ENCODE peak calls at places on chromosomes 11 and 22, in ten cellular contexts. P, X, H, S, N, O, V, U, M and E are unnamed samples.

GRCh38 chr22:44023404-44024287 is 456 bp upstream of the PARVB start:
- DNase-seq in M (peak), N (no peak), O (no peak), V (peak), U (no peak), P (no peak), H (peak), S (peak), X (no peak), E (no peak)

GRCh38 chr11:11211186-11211585 is 141.9 kb downstream of the CSNK2A3 start:
- DNase-seq in N (no peak), H (no peak), V (no peak), X (no peak), U (no peak), M (no peak), P (no peak), S (peak), O (no peak), E (no peak)

GRCh38 chr22:45833613-45834012 is 143.3 kb downstream of the WNT7B start:
- DNase-seq in U (no peak), M (no peak), X (no peak), N (no peak), V (no peak), O (no peak), S (no peak), P (no peak), H (no peak), E (no peak)

GRCh38 chr11:1101318-1102089 is 26.8 kb downstream of the MUC2 start:
- DNase-seq in X (no peak), S (no peak), U (no peak), M (no peak), O (no peak), P (no peak), V (no peak), H (no peak), N (no peak), E (no peak)

GRCh38 chr11:106668147-106668546 is 350.1 kb downstream of the GUCY1A2 start:
- DNase-seq in V (no peak), U (no peak), P (no peak), O (peak), S (no peak), M (no peak), X (no peak), H (no peak), N (no peak), E (no peak)

GRCh38 chr11:122137081-122137793 is 21.2 kb upstream of the BLID start:
- DNase-seq in H (no peak), P (no peak), V (no peak), S (no peak), O (peak), N (no peak), X (no peak), U (no peak), M (no peak), E (peak)

GRCh38 chr11:129141748-129142475 is 50.2 kb downstream of the ARHGAP32 start:
- DNase-seq in P (no peak), S (no peak), O (peak), H (no peak), U (no peak), V (no peak), N (no peak), M (no peak), X (no peak), E (no peak)

GRCh38 chr11:112583246-112583893 is 322.7 kb upstream of the PLET1 start:
- DNase-seq in U (no peak), P (no peak), O (no peak), M (no peak), N (no peak), V (no peak), H (no peak), S (no peak), X (no peak), E (no peak)

GRCh38 chr11:134521001-134521400 is 109.0 kb upstream of the B3GAT1 start:
- DNase-seq in X (no peak), N (no peak), H (no peak), V (no peak), S (no peak), U (no peak), O (no peak), P (no peak), M (no peak), E (no peak)

GRCh38 chr22:47842119-47842518 is 1079.7 kb downstream of the TBC1D22A start:
- DNase-seq in M (no peak), O (no peak), N (no peak), X (no peak), S (no peak), H (no peak), V (no peak), P (no peak), U (no peak), E (no peak)

GRCh38 chr11:61019818-61020405 is 48.4 kb downstream of the CD6 start:
- DNase-seq in N (no peak), V (no peak), H (no peak), O (no peak), U (no peak), X (no peak), M (no peak), P (no peak), S (no peak), E (no peak)

GRCh38 chr11:28833670-28834069 is 725.5 kb downstream of the METTL15 start:
- DNase-seq in M (no peak), X (no peak), V (no peak), P (no peak), U (no peak), N (no peak), H (no peak), O (peak), S (no peak), E (peak)

GRCh38 chr11:87422566-87422965 is 384.8 kb downstream of the TMEM135 start:
- DNase-seq in M (no peak), H (no peak), N (no peak), P (no peak), U (no peak), V (no peak), X (no peak), S (no peak), O (no peak), E (no peak)

GRCh38 chr11:92875473-92875872 is 94.0 kb upstream of the MTNR1B start:
- DNase-seq in X (no peak), N (no peak), P (no peak), U (no peak), M (no peak), V (no peak), O (no peak), S (no peak), H (no peak), E (no peak)

GRCh38 chr11:13944016-13944415 is 18.5 kb upstream of the SPON1 start:
- DNase-seq in O (no peak), S (no peak), P (no peak), X (no peak), V (no peak), N (no peak), M (no peak), H (no peak), U (no peak), E (no peak)

GRCh38 chr22:26985217-26985616 is 327.8 kb downstream of the MIAT start:
- DNase-seq in N (no peak), S (no peak), O (no peak), P (no peak), V (no peak), H (no peak), M (no peak), U (no peak), X (no peak), E (no peak)

GRCh38 chr22:38569181-38569971 is 607 bp downstream of the DMC1 start:
- DNase-seq in N (no peak), S (no peak), M (no peak), V (peak), O (no peak), U (peak), P (peak), X (no peak), H (no peak), E (no peak)

GRCh38 chr11:69138265-69138664 is 17.5 kb upstream of the SMIM38 start:
- DNase-seq in S (no peak), X (peak), P (no peak), V (no peak), M (no peak), N (no peak), O (peak), H (no peak), U (no peak), E (no peak)

GRCh38 chr11:126079640-126080205 is 17.1 kb upstream of the CDON start:
- DNase-seq in M (no peak), U (no peak), S (no peak), H (no peak), X (no peak), O (no peak), V (peak), P (no peak), N (no peak), E (no peak)

GRCh38 chr11:57763568-57763967 is 2.0 kb downstream of the CTNND1 start:
- DNase-seq in P (no peak), V (peak), N (no peak), H (no peak), S (no peak), X (no peak), M (no peak), U (no peak), O (no peak), E (no peak)

GRCh38 chr11:95149659-95150294 is 60.1 kb downstream of the ENDOD1 start:
- DNase-seq in V (peak), O (no peak), M (no peak), H (no peak), X (no peak), U (no peak), N (no peak), S (peak), P (no peak), E (peak)

GRCh38 chr11:16002942-16003341 is 353.4 kb downstream of the SOX6 start:
- DNase-seq in P (no peak), O (no peak), V (no peak), S (no peak), U (no peak), X (no peak), M (no peak), H (no peak), N (no peak), E (no peak)

GRCh38 chr22:44382461-44383038 is 69.8 kb upstream of the SHISAL1 start:
- DNase-seq in U (no peak), P (no peak), S (no peak), V (no peak), O (no peak), X (no peak), M (no peak), N (no peak), H (no peak), E (no peak)

GRCh38 chr22:30514252-30514651 is 8.8 kb upstream of the SEC14L4 start:
- DNase-seq in M (no peak), S (no peak), U (no peak), O (no peak), V (no peak), H (no peak), P (no peak), N (no peak), X (no peak), E (no peak)

GRCh38 chr11:69351460-69351859 is 57.5 kb downstream of the MYEOV start:
- DNase-seq in P (no peak), O (peak), U (no peak), X (no peak), H (no peak), V (no peak), S (no peak), N (no peak), M (no peak), E (no peak)

GRCh38 chr11:63970902-63971301 is 3.5 kb upstream of the COX8A start:
- DNase-seq in H (no peak), O (no peak), X (no peak), M (no peak), U (no peak), V (no peak), S (no peak), N (no peak), P (no peak), E (no peak)

GRCh38 chr22:39367040-39367439 is 17.2 kb downstream of the SYNGR1 start:
- DNase-seq in M (no peak), H (no peak), O (no peak), X (no peak), S (no peak), V (no peak), U (no peak), P (no peak), N (no peak), E (no peak)

GRCh38 chr22:43004362-43005035 is 10.4 kb downstream of the PACSIN2 start:
- DNase-seq in S (no peak), U (no peak), P (no peak), X (no peak), M (no peak), H (no peak), N (no peak), V (no peak), O (peak), E (no peak)

GRCh38 chr22:23376256-23376655 is 195.9 kb downstream of the BCR start:
- DNase-seq in S (no peak), M (peak), H (no peak), U (no peak), O (no peak), X (no peak), P (no peak), V (peak), N (no peak), E (no peak)

GRCh38 chr22:41899110-41899509 is 15.8 kb downstream of the SHISA8 start:
- DNase-seq in H (no peak), O (no peak), V (no peak), N (no peak), S (no peak), P (no peak), U (no peak), M (no peak), X (no peak), E (no peak)

GRCh38 chr22:21845558-21846452 is 21.6 kb downstream of the MAPK1 start:
- DNase-seq in V (no peak), N (no peak), P (no peak), H (no peak), S (no peak), U (no peak), X (no peak), M (no peak), O (no peak), E (no peak)

GRCh38 chr11:92168936-92169335 is 55.7 kb upstream of the FAT3 start:
- DNase-seq in S (no peak), V (no peak), X (no peak), O (no peak), H (no peak), N (no peak), M (no peak), U (no peak), P (no peak), E (no peak)

GRCh38 chr11:73287400-73288101 is 15.4 kb downstream of the P2RY6 start:
- DNase-seq in U (no peak), M (no peak), V (no peak), X (no peak), N (no peak), O (no peak), H (no peak), S (no peak), P (no peak), E (no peak)